ENCODE peak calls at places on chromosomes 16 and 17, in eight cellular contexts. H is frontal cortex; O is lung microvascular endothelial cell; P is stimulated activated CD4-positive, alpha-beta T cell treated with anti-CD3 and anti-CD28 coated beads, TNF-alpha, amount 100 ng/mL, for 24 hours; L is psoas muscle; M is A549; A is HS-27A; W is AG09309. S is an unnamed sample.

GRCh38 chr17:59848385-59848668 is 44.4 kb downstream of the TUBD1 start:
- DNase-seq in L (no peak), H (no peak), W (no peak), M (no peak), A (no peak), P (no peak), O (no peak), S (no peak)

GRCh38 chr17:3026856-3027751 is 36.3 kb downstream of the OR1D5 start:
- DNase-seq in W (no peak), P (no peak), A (no peak), O (peak; percentile 20), H (no peak), M (no peak), L (no peak), S (no peak)

GRCh38 chr16:81996664-81997529 is 14.4 kb downstream of the SDR42E1 start:
- DNase-seq in W (peak; percentile 40), M (peak; percentile 51), H (no peak), P (no peak), A (peak; percentile 66), L (no peak), O (peak; percentile 81), S (peak; percentile 94)

GRCh38 chr16:73046484-73047214 is 1.3 kb downstream of the ZFHX3 start:
- DNase-seq in A (no peak), L (no peak), H (no peak), P (no peak), W (no peak), M (no peak), O (no peak), S (no peak)

GRCh38 chr17:18093616-18094408 is 6.1 kb downstream of the DRG2 start:
- DNase-seq in M (peak; percentile 63), P (no peak), L (peak; percentile 63), H (no peak), A (peak; percentile 40), W (no peak), O (peak; percentile 69), S (peak; percentile 83)

GRCh38 chr16:14240216-14240843 is 169.2 kb downstream of the MRTFB start:
- DNase-seq in O (no peak), H (no peak), M (no peak), A (no peak), W (no peak), L (no peak), P (no peak), S (no peak)

GRCh38 chr17:34571428-34572130 is 7.8 kb upstream of the TMEM132E start:
- DNase-seq in P (no peak), H (no peak), A (no peak), L (no peak), W (no peak), M (no peak), O (no peak), S (no peak)

GRCh38 chr17:58319181-58320162 is 9.1 kb downstream of the TSPOAP1 start:
- DNase-seq in H (no peak), W (no peak), M (no peak), L (no peak), O (no peak), P (no peak), A (no peak), S (no peak)

GRCh38 chr16:19781196-19781595 is 63.1 kb downstream of the IQCK start:
- DNase-seq in O (no peak), W (peak; percentile 45), A (no peak), L (no peak), P (no peak), H (no peak), M (no peak), S (no peak)

GRCh38 chr16:71933913-71934696 is 38.8 kb downstream of the IST1 start:
- DNase-seq in O (peak; percentile 5), L (no peak), A (no peak), W (no peak), H (no peak), M (no peak), P (no peak), S (no peak)

GRCh38 chr16:27369806-27370205 is 32.2 kb upstream of the IL21R start:
- DNase-seq in H (no peak), A (no peak), O (no peak), L (no peak), P (no peak), W (no peak), M (no peak), S (no peak)

GRCh38 chr17:35799942-35800341 is 4.5 kb upstream of the MMP28 start:
- DNase-seq in H (peak; percentile 54), M (peak; percentile 46), W (no peak), A (no peak), P (no peak), O (peak; percentile 35), L (peak; percentile 57), S (peak; percentile 59)

GRCh38 chr17:66920965-66921364 is 43.5 kb upstream of the CACNG4 start:
- DNase-seq in A (no peak), L (no peak), W (no peak), P (no peak), M (no peak), O (no peak), H (no peak), S (no peak)

GRCh38 chr16:66161942-66162341 is 204.5 kb upstream of the CDH5 start:
- DNase-seq in P (no peak), M (no peak), A (no peak), L (no peak), W (no peak), O (no peak), H (no peak), S (no peak)

GRCh38 chr17:81576621-81577277 is 24.6 kb upstream of the FAAP100 start:
- DNase-seq in O (no peak), P (no peak), L (no peak), W (no peak), M (peak; percentile 99), A (no peak), H (no peak), S (peak; percentile 80)

GRCh38 chr16:65895906-65896305 is 470.6 kb upstream of the CDH5 start:
- DNase-seq in O (no peak), A (no peak), H (no peak), W (no peak), L (no peak), P (no peak), M (no peak), S (no peak)

GRCh38 chr16:64211306-64211705 is 910.6 kb downstream of the CDH11 start:
- DNase-seq in A (no peak), P (no peak), H (no peak), M (no peak), W (no peak), L (no peak), O (no peak), S (no peak)

GRCh38 chr16:68287276-68288251 is 23.2 kb downstream of the SLC7A6OS start:
- DNase-seq in L (peak; percentile 91), O (peak; percentile 37), W (peak; percentile 71), A (no peak), M (no peak), H (no peak), P (no peak), S (peak; percentile 89)

GRCh38 chr17:20073056-20073979 is 64.2 kb downstream of the SPECC1 start:
- DNase-seq in A (no peak), P (no peak), O (no peak), M (no peak), L (peak; percentile 51), W (no peak), H (no peak), S (no peak)

GRCh38 chr17:42659079-42659931 is at the start of gene TUBG2:
- DNase-seq in P (peak; percentile 62), M (peak; percentile 99), L (peak; percentile 87), A (peak; percentile 59), H (peak; percentile 91), O (peak; percentile 93), W (no peak), S (peak; percentile 87)

GRCh38 chr16:12320298-12320706 is 343.8 kb downstream of the SNX29 start:
- DNase-seq in A (no peak), H (no peak), O (peak; percentile 12), P (no peak), M (no peak), W (no peak), L (no peak), S (peak; percentile 73)

GRCh38 chr16:89485701-89486246 is 4.6 kb downstream of the ANKRD11 start:
- DNase-seq in L (no peak), H (no peak), M (no peak), W (no peak), A (no peak), P (no peak), O (no peak), S (no peak)

GRCh38 chr16:76976756-76977155 is 214.2 kb upstream of the MON1B start:
- DNase-seq in P (no peak), H (no peak), L (no peak), O (no peak), M (no peak), A (no peak), W (no peak), S (no peak)

GRCh38 chr17:4497101-4497824 is 1.4 kb upstream of the SPNS2 start:
- DNase-seq in P (no peak), O (peak; percentile 50), M (peak; percentile 40), A (peak; percentile 45), W (no peak), H (peak; percentile 54), L (no peak), S (peak; percentile 49)

GRCh38 chr16:53864819-53865491 is 161.0 kb downstream of the FTO start:
- DNase-seq in H (no peak), P (no peak), A (no peak), W (no peak), M (peak; percentile 4), L (no peak), O (peak; percentile 28), S (peak; percentile 69)

GRCh38 chr16:13077816-13078215 is 176.4 kb downstream of the SHISA9 start:
- DNase-seq in P (no peak), L (no peak), O (no peak), A (no peak), W (no peak), H (no peak), M (no peak), S (no peak)